ENCODE peak calls at places on chromosome 21, in nine cellular contexts. I is OCI-LY7, S is RWPE1, T is H9, Z is dorsolateral prefrontal cortex, V is stomach, L is right atrium auricular region, G is right lobe of liver, N is suprapubic skin. U is an unnamed sample.
A peak's percentile ranks its signal among the peaks of the same experiment; 100 is the strongest.

GRCh38 chr21:27582246-27582945 is 615.5 kb upstream of the ADAMTS5 start:
- DNase-seq in I (no peak), S (no peak), T (no peak), Z (no peak), V (no peak), L (no peak), G (no peak), N (no peak), U (no peak)

GRCh38 chr21:38433516-38433915 is 64.8 kb downstream of the ERG start:
- DNase-seq in I (no peak), S (no peak), T (no peak), Z (no peak), V (no peak), L (peak; percentile 26), G (no peak), N (no peak), U (no peak)

GRCh38 chr21:31201548-31201947 is 142.5 kb downstream of the TIAM1 start:
- DNase-seq in I (no peak), S (no peak), T (no peak), Z (no peak), V (no peak), L (peak; percentile 87), G (no peak), N (no peak), U (peak; percentile 40)

GRCh38 chr21:35344582-35344981 is 295.5 kb upstream of the RUNX1 start:
- DNase-seq in I (no peak), S (no peak), T (no peak), Z (no peak), V (no peak), L (no peak), G (no peak), N (no peak), U (no peak)

GRCh38 chr21:26683996-26684395 is 110.9 kb upstream of the CYYR1 start:
- DNase-seq in I (no peak), S (no peak), T (no peak), Z (no peak), V (no peak), L (no peak), G (no peak), N (no peak), U (peak; percentile 2)

GRCh38 chr21:14603202-14603601 is 57.1 kb upstream of the SAMSN1 start:
- DNase-seq in I (no peak), S (peak; percentile 16), T (no peak), Z (no peak), V (no peak), L (no peak), G (no peak), N (no peak), U (peak; percentile 78)

GRCh38 chr21:17742940-17743592 is 76.1 kb downstream of the C21orf91 start:
- DNase-seq in I (no peak), S (no peak), T (no peak), Z (no peak), V (no peak), L (no peak), G (no peak), N (no peak), U (no peak)

GRCh38 chr21:44537930-44538911 is 1.8 kb downstream of the KRTAP10-1 start:
- DNase-seq in I (no peak), S (no peak), T (peak; percentile 24), Z (peak; percentile 18), V (peak; percentile 21), L (peak; percentile 55), G (peak; percentile 43), N (peak; percentile 64), U (no peak)

GRCh38 chr21:29318354-29318753 is 19.6 kb downstream of the BACH1 start:
- DNase-seq in I (no peak), S (no peak), T (no peak), Z (no peak), V (no peak), L (no peak), G (no peak), N (no peak), U (no peak)

GRCh38 chr21:42970946-42971653 is 3.3 kb upstream of the PKNOX1 start:
- DNase-seq in I (no peak), S (no peak), T (peak; percentile 31), Z (no peak), V (no peak), L (no peak), G (no peak), N (no peak), U (no peak)

GRCh38 chr21:28636988-28637691 is 355.5 kb downstream of the LTN1 start:
- DNase-seq in I (no peak), S (peak; percentile 74), T (no peak), Z (no peak), V (no peak), L (no peak), G (no peak), N (no peak), U (peak; percentile 67)

GRCh38 chr21:37463083-37463780 is 96.7 kb downstream of the DYRK1A start:
- DNase-seq in I (peak; percentile 55), S (peak; percentile 22), T (no peak), Z (no peak), V (peak; percentile 49), L (no peak), G (no peak), N (no peak), U (peak; percentile 52)

GRCh38 chr21:32515869-32516268 is 69.5 kb downstream of the TCP10L start:
- DNase-seq in I (no peak), S (no peak), T (no peak), Z (no peak), V (no peak), L (no peak), G (no peak), N (no peak), U (peak; percentile 51)

GRCh38 chr21:35920428-35920827 is 139.9 kb downstream of the SETD4 start:
- DNase-seq in I (no peak), S (no peak), T (no peak), Z (no peak), V (no peak), L (no peak), G (no peak), N (no peak), U (no peak)

DNA sequence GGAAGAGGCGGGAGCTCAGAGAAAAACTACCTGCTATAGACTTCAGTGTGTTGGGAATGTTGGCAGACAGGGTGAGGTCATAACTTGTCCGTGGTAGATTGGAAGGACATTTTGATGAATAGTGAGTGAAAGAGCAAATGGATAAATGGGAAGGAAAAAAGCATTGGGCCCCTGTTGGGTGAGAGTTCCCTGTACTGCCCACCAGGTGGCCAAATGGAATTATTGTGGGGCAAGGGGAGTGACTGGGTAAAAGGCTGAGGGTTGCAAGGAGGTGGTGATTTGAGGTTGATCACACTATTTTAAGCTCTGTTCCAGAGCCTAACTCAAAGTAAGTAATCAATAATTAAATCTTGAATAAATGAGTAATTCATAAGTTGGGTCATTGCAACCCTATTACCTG is 60.4 kb downstream of the MRPS6 start:
- DNase-seq in I (no peak), S (no peak), T (no peak), Z (no peak), V (no peak), L (no peak), G (no peak), N (no peak), U (no peak)
- TF ChIP-seq CTCF in I (peak; percentile 42), S (peak; percentile 9), T (peak; percentile 73), Z (no peak), V (no peak), L (peak; percentile 35), G (peak; percentile 12), N (no peak), U (peak; percentile 21)

GRCh38 chr21:41847066-41847804 is 31.9 kb downstream of the PRDM15 start:
- DNase-seq in I (no peak), S (no peak), T (peak; percentile 50), Z (no peak), V (no peak), L (no peak), G (no peak), N (peak; percentile 16), U (no peak)
- TF ChIP-seq CTCF in I (no peak), S (no peak), T (peak; percentile 59), Z (peak; percentile 14), V (no peak), L (no peak), G (no peak), N (no peak), U (no peak)

GRCh38 chr21:40678681-40679284 is 168.2 kb downstream of the DSCAM start:
- DNase-seq in I (no peak), S (no peak), T (no peak), Z (no peak), V (no peak), L (no peak), G (no peak), N (no peak), U (no peak)
- TF ChIP-seq CTCF in I (no peak), S (no peak), T (no peak), Z (no peak), V (no peak), L (no peak), G (no peak), N (no peak), U (no peak)

GRCh38 chr21:45975017-45975595 is 6.5 kb upstream of the COL6A1 start:
- DNase-seq in I (no peak), S (no peak), T (peak; percentile 69), Z (no peak), V (peak; percentile 31), L (peak; percentile 82), G (no peak), N (peak; percentile 84), U (no peak)
- TF ChIP-seq CTCF in I (no peak), S (no peak), T (no peak), Z (no peak), V (no peak), L (no peak), G (no peak), N (no peak), U (no peak)

DNA sequence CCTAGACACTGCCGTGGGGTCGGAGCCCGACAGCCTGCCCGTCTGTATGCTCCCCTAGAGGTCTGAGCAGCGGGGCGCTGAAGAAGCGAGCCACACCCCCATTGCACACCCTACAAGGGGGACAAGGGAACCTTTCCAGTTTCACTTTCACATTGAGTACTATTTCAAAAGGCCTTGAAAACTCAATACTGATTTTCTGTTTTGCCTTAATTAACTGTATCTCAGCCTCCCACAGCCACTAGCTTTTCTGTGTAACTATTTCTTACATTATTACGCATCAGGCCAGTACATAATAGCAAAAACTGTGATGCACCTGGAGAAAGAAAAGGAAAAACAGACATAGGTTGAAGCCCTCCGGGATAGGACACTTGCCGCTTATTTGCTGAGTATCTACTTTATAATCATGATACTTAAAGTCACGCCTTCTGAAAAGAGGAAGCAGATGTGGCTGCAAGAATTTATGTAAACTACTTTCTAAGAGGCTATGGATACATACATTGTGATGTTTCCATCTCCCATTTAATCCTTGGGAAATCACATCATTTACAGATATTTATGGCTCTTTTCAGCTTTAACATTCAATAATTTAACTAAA is 1719.5 kb downstream of the MRPL39 start:
- DNase-seq in I (no peak), S (no peak), T (no peak), Z (no peak), V (no peak), L (no peak), G (no peak), N (no peak), U (no peak)
- TF ChIP-seq CTCF in I (no peak), S (no peak), T (no peak), Z (no peak), V (no peak), L (no peak), G (no peak), N (no peak), U (no peak)

DNA sequence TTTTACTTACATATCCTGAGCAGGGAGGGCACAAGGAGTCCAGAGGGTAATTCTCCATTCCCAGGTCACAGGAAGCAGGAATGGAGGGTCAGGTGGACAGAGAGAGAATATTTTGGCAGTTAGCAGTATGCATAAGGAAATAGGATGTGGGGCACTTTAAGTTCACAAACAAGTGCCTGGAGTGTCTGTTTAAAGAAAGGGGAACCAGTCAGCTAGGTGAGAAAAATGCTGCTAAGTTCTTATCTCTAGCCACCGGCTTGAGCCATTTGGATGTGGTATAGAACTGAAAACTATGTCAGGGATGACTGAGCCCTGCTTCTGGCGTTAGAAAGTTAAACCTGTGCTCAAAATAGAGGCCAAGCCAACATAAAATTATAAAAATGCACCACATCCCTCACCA is 739.7 kb upstream of the NCAM2 start:
- DNase-seq in I (no peak), S (no peak), T (no peak), Z (no peak), V (no peak), L (no peak), G (no peak), N (no peak), U (no peak)
- TF ChIP-seq CTCF in I (no peak), S (no peak), T (no peak), Z (no peak), V (no peak), L (no peak), G (no peak), N (no peak), U (no peak)